ENCODE peak calls at places on chromosomes 1 and 21, in nine cellular contexts. W is NCI-H187 treated with DMSO at 0.1 percent for 48 hours; V is iris pigment epithelial cell; B is activated CD4-positive, alpha-beta T cell treated with anti-CD3 and anti-CD28 coated beads, Interleukin-2, amount 10 ng/mL, durations not matched to agents 24 days and 14 days; A is omental fat pad; F is DMS53; J is activated T-helper 1 cell treated with anti-CD3 and anti-CD28 coated beads, Interleukin-2, amount 50 U/mL, for 16 hours; Z is head of caudate nucleus; L is GM10248. D is an unnamed sample.

GRCh38 chr1:156677616-156678596 is 699 bp upstream of the NES start:
- DNase-seq in L (peak), A (no peak), B (peak), V (peak), J (no peak), W (peak), F (peak), Z (peak), D (no peak)

GRCh38 chr1:207389728-207390464 is 64.2 kb upstream of the CR2 start:
- DNase-seq in W (no peak), L (no peak), B (no peak), J (no peak), V (peak), Z (no peak), A (no peak), F (peak), D (no peak)

GRCh38 chr1:113375878-113376277 is 14.4 kb upstream of the MAGI3 start:
- DNase-seq in V (peak), L (no peak), J (no peak), B (no peak), W (no peak), Z (no peak), A (no peak), F (no peak), D (no peak)

GRCh38 chr1:10530281-10530740 is 55.6 kb downstream of the PEX14 start:
- DNase-seq in W (no peak), Z (no peak), V (peak), B (no peak), F (no peak), A (no peak), L (no peak), J (no peak), D (no peak)

GRCh38 chr1:13494025-13494424 is 19.8 kb downstream of the LRRC38 start:
- DNase-seq in J (no peak), L (peak), Z (no peak), F (no peak), W (no peak), B (no peak), A (no peak), V (no peak), D (no peak)

GRCh38 chr21:37139154-37139553 is 66.1 kb downstream of the TTC3 start:
- DNase-seq in Z (no peak), F (no peak), A (no peak), B (no peak), J (no peak), V (peak), W (no peak), L (no peak), D (no peak)

GRCh38 chr1:111990878-111991760 is 1.7 kb upstream of the KCND3 start:
- DNase-seq in L (peak), V (peak), W (peak), A (peak), Z (peak), J (no peak), B (no peak), F (peak), D (no peak)

GRCh38 chr1:70891444-70891843 is 156.2 kb downstream of the PTGER3 start:
- DNase-seq in W (no peak), J (no peak), B (no peak), Z (no peak), L (no peak), F (no peak), A (no peak), V (no peak), D (no peak)

GRCh38 chr1:235808226-235808625 is 58.5 kb downstream of the LYST start:
- DNase-seq in J (no peak), Z (peak), A (no peak), V (no peak), F (no peak), W (no peak), L (no peak), B (no peak), D (no peak)

GRCh38 chr1:174965006-174965971 is 34.5 kb upstream of the CACYBP start:
- DNase-seq in A (no peak), L (no peak), J (no peak), B (peak), V (peak), Z (peak), W (no peak), F (peak), D (peak)

GRCh38 chr1:240492832-240493440 is 119.0 kb downstream of the GREM2 start:
- DNase-seq in Z (no peak), F (no peak), A (no peak), B (no peak), J (peak), V (peak), L (peak), W (no peak), D (no peak)

GRCh38 chr1:109790735-109791494 is 27.2 kb upstream of the EPS8L3 start:
- DNase-seq in J (peak), A (peak), L (peak), V (peak), W (no peak), B (peak), Z (peak), F (no peak), D (peak)

GRCh38 chr1:151756291-151756690 is 7.0 kb downstream of the MRPL9 start:
- DNase-seq in W (no peak), Z (no peak), A (no peak), L (no peak), V (peak), F (no peak), J (no peak), B (no peak), D (no peak)

GRCh38 chr1:72434070-72434469 is 151.7 kb upstream of the NEGR1 start:
- DNase-seq in A (no peak), W (no peak), B (no peak), L (no peak), J (no peak), V (no peak), Z (no peak), F (no peak), D (no peak)

GRCh38 chr1:154342836-154343472 is 17.6 kb downstream of the ATP8B2 start:
- DNase-seq in Z (peak), F (no peak), V (no peak), W (no peak), B (peak), L (no peak), J (peak), A (no peak), D (peak)

GRCh38 chr1:94012686-94013330 is 103.6 kb upstream of the GCLM start:
- DNase-seq in L (no peak), A (no peak), Z (no peak), B (no peak), F (no peak), J (no peak), V (no peak), W (no peak), D (no peak)

GRCh38 chr1:203521071-203521794 is 27.3 kb downstream of the OPTC start:
- DNase-seq in Z (no peak), L (no peak), J (no peak), B (no peak), A (no peak), V (no peak), W (no peak), F (no peak), D (no peak)

GRCh38 chr1:40299366-40300248 is 17.5 kb downstream of the COL9A2 start:
- DNase-seq in W (no peak), V (no peak), Z (no peak), B (no peak), F (no peak), A (no peak), L (no peak), J (no peak), D (no peak)

GRCh38 chr1:36128126-36128904 is 3.3 kb upstream of the COL8A2 start:
- DNase-seq in Z (no peak), W (no peak), B (no peak), A (no peak), V (peak), F (no peak), J (no peak), L (no peak), D (no peak)

GRCh38 chr1:39359028-39359570 is 132.3 kb upstream of the BMP8A start:
- DNase-seq in V (peak), F (no peak), J (no peak), Z (no peak), A (no peak), B (no peak), L (no peak), W (no peak), D (no peak)

GRCh38 chr1:178513278-178513983 is 522 bp downstream of the TEX35 start:
- DNase-seq in B (no peak), L (no peak), F (peak), A (no peak), Z (no peak), W (no peak), J (no peak), V (peak), D (no peak)

GRCh38 chr1:8263806-8264205 is 54.1 kb upstream of the SLC45A1 start:
- DNase-seq in A (no peak), B (no peak), F (no peak), J (no peak), L (no peak), V (no peak), W (no peak), Z (no peak), D (no peak)

GRCh38 chr1:73065585-73065984 is 783.2 kb upstream of the NEGR1 start:
- DNase-seq in V (no peak), W (peak), Z (no peak), A (no peak), B (no peak), J (no peak), L (no peak), F (peak), D (no peak)

GRCh38 chr1:48003741-48004503 is 6.7 kb upstream of the TRABD2B start:
- DNase-seq in J (no peak), L (no peak), Z (no peak), V (no peak), W (peak), F (peak), A (no peak), B (no peak), D (no peak)

GRCh38 chr21:45379171-45379900 is 25.6 kb upstream of the COL18A1 start:
- DNase-seq in F (no peak), V (no peak), L (no peak), B (no peak), Z (no peak), J (no peak), A (no peak), W (no peak), D (no peak)